ENCODE peak calls at places on chromosome 16, in nine cellular contexts. N is lower leg skin, Q is fibroblast of pulmonary artery, G is AG04449, D is A673, T is endothelial cell of umbilical vein, B is foreskin fibroblast, O is stomach, P is left ventricle myocardium inferior. Y is an unnamed sample.

GRCh38 chr16:3106205-3106928 is 6.0 kb upstream of the ZNF205 start:
- DNase-seq in D (peak), G (no peak), O (peak), Q (peak), T (peak), N (peak), P (peak), B (peak), Y (peak)

GRCh38 chr16:1320658-1321240 is 11.3 kb downstream of the UBE2I start:
- DNase-seq in B (no peak), P (no peak), D (no peak), O (no peak), Q (no peak), T (no peak), N (no peak), G (no peak), Y (no peak)

GRCh38 chr16:4944333-4945281 is 7.7 kb upstream of the PPL start:
- DNase-seq in B (peak), Q (peak), D (peak), O (peak), P (peak), T (peak), N (peak), G (peak), Y (peak)

GRCh38 chr16:8589293-8590160 is 784 bp downstream of the TMEM114 start:
- DNase-seq in G (no peak), D (no peak), O (no peak), B (no peak), T (no peak), P (no peak), N (no peak), Q (no peak), Y (no peak)

GRCh38 chr16:1961651-1962067 is 2.3 kb downstream of the NDUFB10 start:
- DNase-seq in Q (no peak), T (no peak), D (peak), G (no peak), O (no peak), B (no peak), P (no peak), N (no peak), Y (peak)

GRCh38 chr16:77767211-77767610 is 21.2 kb upstream of the VAT1L start:
- DNase-seq in T (no peak), O (no peak), N (no peak), G (no peak), D (no peak), B (no peak), Q (peak), P (no peak), Y (no peak)

GRCh38 chr16:4976079-4976478 is 17.9 kb downstream of the SEC14L5 start:
- DNase-seq in B (no peak), N (no peak), P (no peak), O (no peak), G (no peak), T (no peak), D (no peak), Q (no peak), Y (no peak)

GRCh38 chr16:65457084-65457483 is 335.2 kb upstream of the CDH11 start:
- DNase-seq in G (no peak), N (no peak), P (no peak), Q (no peak), T (no peak), B (no peak), D (no peak), O (no peak), Y (no peak)

GRCh38 chr16:24999088-24999670 is 16.0 kb downstream of the ARHGAP17 start:
- DNase-seq in Q (no peak), O (no peak), T (no peak), N (no peak), P (no peak), D (no peak), B (no peak), G (no peak), Y (peak)

GRCh38 chr16:75477680-75478473 is 13.4 kb upstream of the TMEM170A start:
- DNase-seq in T (no peak), N (no peak), P (no peak), B (no peak), G (no peak), Q (no peak), O (no peak), D (no peak), Y (no peak)

GRCh38 chr16:12471383-12471782 is 332.3 kb downstream of the CPPED1 start:
- DNase-seq in T (no peak), B (no peak), O (no peak), P (no peak), D (no peak), N (no peak), G (no peak), Q (no peak), Y (no peak)

GRCh38 chr16:14371778-14372431 is 258.2 kb downstream of the PARN start:
- DNase-seq in N (no peak), G (no peak), Q (no peak), D (no peak), T (no peak), P (no peak), B (no peak), O (no peak), Y (no peak)

GRCh38 chr16:78775161-78775561 is 675.7 kb downstream of the WWOX start:
- DNase-seq in D (no peak), G (no peak), Q (no peak), O (no peak), P (no peak), N (no peak), B (no peak), T (no peak), Y (no peak)

GRCh38 chr16:78669994-78670393 is 570.5 kb downstream of the WWOX start:
- DNase-seq in Q (peak), T (no peak), P (peak), G (no peak), O (no peak), N (no peak), B (no peak), D (peak), Y (peak)

GRCh38 chr16:16144416-16144815 is 78.9 kb downstream of the ABCC6 start:
- DNase-seq in T (no peak), Q (no peak), G (no peak), B (no peak), N (peak), P (no peak), D (no peak), O (no peak), Y (peak)

GRCh38 chr16:21336231-21336630 is 58.1 kb upstream of the CRYM start:
- DNase-seq in O (no peak), G (no peak), N (no peak), Q (no peak), T (no peak), P (no peak), D (no peak), B (peak), Y (no peak)

GRCh38 chr16:86673956-86674453 is 95.7 kb downstream of the FOXL1 start:
- DNase-seq in B (no peak), O (no peak), P (no peak), T (no peak), N (no peak), D (no peak), Q (no peak), G (no peak), Y (no peak)

GRCh38 chr16:19236561-19236960 is 49.0 kb upstream of the CLEC19A start:
- DNase-seq in B (no peak), D (no peak), Q (no peak), G (no peak), O (peak), P (no peak), T (no peak), N (no peak), Y (no peak)

GRCh38 chr16:71626018-71626857 is at the start of gene MARVELD3:
- DNase-seq in P (no peak), T (no peak), Q (no peak), G (no peak), O (peak), D (no peak), N (peak), B (no peak), Y (no peak)

GRCh38 chr16:85883813-85884212 is 15.1 kb upstream of the IRF8 start:
- DNase-seq in Q (no peak), G (no peak), D (no peak), T (no peak), O (no peak), B (no peak), N (no peak), P (no peak), Y (no peak)

GRCh38 chr16:15575293-15576049 is 67.5 kb downstream of the MARF1 start:
- DNase-seq in T (no peak), P (no peak), O (no peak), B (no peak), N (no peak), G (no peak), Q (no peak), D (peak), Y (no peak)

GRCh38 chr16:20818929-20819585 is 12.7 kb downstream of the REXO5 start:
- DNase-seq in B (no peak), N (no peak), Q (no peak), P (no peak), D (no peak), T (no peak), G (no peak), O (no peak), Y (no peak)

GRCh38 chr16:86019446-86020047 is 120.6 kb downstream of the IRF8 start:
- DNase-seq in B (no peak), D (no peak), Q (no peak), O (no peak), N (no peak), P (no peak), T (no peak), G (no peak), Y (no peak)

GRCh38 chr16:65967376-65967775 is 399.1 kb upstream of the CDH5 start:
- DNase-seq in O (no peak), T (no peak), Q (no peak), P (no peak), B (no peak), N (no peak), D (no peak), G (no peak), Y (peak)

GRCh38 chr16:57372372-57373116 is at the start of gene CX3CL1:
- DNase-seq in O (peak), Q (peak), G (no peak), D (peak), P (peak), T (peak), B (no peak), N (peak), Y (peak)

GRCh38 chr16:54080524-54081008 is 206.0 kb downstream of the IRX3 start:
- DNase-seq in P (no peak), B (peak), N (peak), Q (peak), G (peak), O (peak), T (no peak), D (no peak), Y (peak)

GRCh38 chr16:81657224-81657623 is 121.9 kb upstream of the PLCG2 start:
- DNase-seq in B (no peak), D (no peak), Q (no peak), T (no peak), P (no peak), O (no peak), N (no peak), G (no peak), Y (no peak)

GRCh38 chr16:86541560-86541959 is 13.5 kb downstream of the MTHFSD start:
- DNase-seq in T (no peak), N (no peak), G (no peak), B (no peak), Q (no peak), D (no peak), P (no peak), O (no peak), Y (no peak)

DNA sequence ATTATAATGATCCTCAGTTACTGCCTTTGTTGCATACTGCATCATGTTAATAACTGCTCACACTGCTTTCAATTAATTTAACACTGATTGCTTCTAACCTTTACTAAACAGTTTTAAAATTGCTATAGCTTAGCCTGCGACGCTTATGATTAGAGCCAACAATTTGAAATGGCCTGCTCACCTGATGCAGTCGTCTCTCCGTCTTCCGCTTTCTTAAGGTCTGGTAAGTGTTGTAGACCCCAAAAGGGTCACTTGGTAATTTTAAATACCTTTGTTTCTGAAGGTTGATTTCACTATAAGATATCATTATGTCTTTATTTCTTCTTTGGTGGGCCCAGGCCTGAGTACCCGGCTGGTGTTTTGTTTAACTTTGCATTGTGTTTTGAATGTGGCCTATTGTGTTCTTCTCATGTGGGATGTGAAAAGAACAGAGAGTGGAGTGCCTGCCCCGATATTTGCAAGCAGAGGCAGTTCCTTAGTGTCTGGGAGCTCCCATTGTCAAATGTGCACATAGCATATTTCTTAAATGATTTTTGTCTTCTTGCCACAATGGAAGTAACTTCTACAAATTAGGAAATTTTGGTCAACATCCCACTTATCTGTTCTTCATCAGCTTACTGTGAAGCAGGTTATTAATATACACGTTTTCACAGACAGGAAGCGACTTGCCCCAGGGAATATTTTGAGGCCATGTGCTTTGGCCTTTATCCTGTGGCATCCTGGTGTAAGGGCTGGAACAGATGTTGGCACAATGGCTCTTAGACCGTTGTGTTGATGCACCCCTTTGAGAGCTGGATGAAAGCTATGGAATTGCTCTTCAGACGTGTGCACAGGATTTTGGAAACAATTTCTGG is 2.9 kb downstream of the PHKB start:
- DNase-seq in O (no peak), G (no peak), B (no peak), Q (no peak), P (no peak), T (no peak), D (peak), N (no peak), Y (no peak)
- H3K4me3 ChIP-seq in O (no peak), G (no peak), B (no peak), Q (no peak), P (no peak), T (no peak), D (no peak), N (no peak), Y (no peak)

GRCh38 chr16:276360-277077 is 775 bp upstream of the RGS11 start:
- DNase-seq in T (no peak), N (no peak), P (no peak), Q (no peak), G (no peak), B (no peak), O (no peak), D (no peak), Y (no peak)
- H3K4me3 ChIP-seq in T (no peak), N (no peak), P (peak), Q (no peak), G (no peak), B (no peak), O (peak), D (no peak), Y (no peak)

GRCh38 chr16:89445166-89445565 is 45.2 kb downstream of the ANKRD11 start:
- DNase-seq in Q (no peak), N (no peak), T (no peak), O (no peak), D (no peak), B (no peak), G (no peak), P (no peak), Y (no peak)
- H3K4me3 ChIP-seq in Q (no peak), N (no peak), T (no peak), O (no peak), D (no peak), B (no peak), G (no peak), P (no peak), Y (no peak)

DNA sequence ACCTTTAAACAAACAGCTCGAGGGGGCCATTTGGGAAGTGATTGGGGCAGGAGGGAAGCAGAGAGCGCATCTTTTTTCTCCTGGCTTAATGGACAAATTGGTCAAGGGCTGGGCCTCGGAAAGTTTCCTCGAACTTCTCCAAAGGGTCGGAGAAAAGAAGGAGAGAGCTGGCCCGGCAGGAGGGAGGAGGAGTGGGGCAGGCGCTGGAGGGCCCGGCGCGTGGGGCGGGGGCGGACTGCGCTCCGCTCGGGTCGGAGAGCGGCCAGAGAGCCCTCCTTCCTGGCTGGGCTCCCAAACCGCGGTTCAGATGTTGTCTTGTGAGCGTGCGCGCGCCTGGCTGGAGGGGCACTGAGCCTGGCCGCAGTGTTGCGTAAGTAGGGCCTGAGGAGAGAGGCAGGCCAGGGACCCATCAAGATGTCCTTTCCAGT is 1.2 kb downstream of the MMP2 start:
- DNase-seq in N (peak), G (peak), Q (peak), O (peak), B (peak), P (peak), D (no peak), T (peak), Y (peak)
- H3K4me3 ChIP-seq in N (peak), G (peak), Q (peak), O (peak), B (peak), P (peak), D (peak), T (peak), Y (peak)